ENCODE peak calls at places on chromosomes 6 and 20, in four cellular contexts. C is endothelial cell of umbilical vein, L is fibroblast of the aortic adventitia, T is ascending aorta. H is an unnamed sample.

GRCh38 chr6:25556516-25556915 is 95.5 kb upstream of the SCGN start:
- DNase-seq in C (peak; percentile 83), L (peak; percentile 85), T (peak; percentile 80), H (peak; percentile 90)

GRCh38 chr6:19297880-19298279 is 539.3 kb upstream of the ID4 start:
- DNase-seq in C (no peak), L (no peak), T (no peak), H (no peak)

GRCh38 chr6:88869263-88870023 is 94.0 kb downstream of the RNGTT start:
- DNase-seq in C (peak; percentile 24), L (peak; percentile 27), T (no peak), H (no peak)

GRCh38 chr20:18180815-18181214 is 43.2 kb downstream of the KAT14 start:
- DNase-seq in C (no peak), L (no peak), T (no peak), H (no peak)

GRCh38 chr6:72151742-72152141 is 265.4 kb downstream of the RIMS1 start:
- DNase-seq in C (no peak), L (no peak), T (no peak), H (no peak)

GRCh38 chr20:3251806-3252205 is 12.8 kb upstream of the SLC4A11 start:
- DNase-seq in C (no peak), L (peak; percentile 78), T (no peak), H (no peak)

GRCh38 chr6:73624896-73625295 is 28.9 kb downstream of the SLC17A5 start:
- DNase-seq in C (no peak), L (no peak), T (no peak), H (no peak)

GRCh38 chr6:62284725-62285124 is 1.3 kb downstream of the KHDRBS2 start:
- DNase-seq in C (no peak), L (no peak), T (no peak), H (no peak)

GRCh38 chr6:104253236-104253635 is 606.5 kb downstream of the HACE1 start:
- DNase-seq in C (no peak), L (no peak), T (no peak), H (no peak)

GRCh38 chr6:48567016-48567415 is 456.0 kb upstream of the PTCHD4 start:
- DNase-seq in C (no peak), L (peak; percentile 70), T (no peak), H (no peak)

GRCh38 chr20:62849431-62849830 is 12.2 kb downstream of the TCFL5 start:
- DNase-seq in C (no peak), L (no peak), T (no peak), H (no peak)

GRCh38 chr6:169379495-169380070 is 125.9 kb upstream of the THBS2 start:
- DNase-seq in C (no peak), L (no peak), T (no peak), H (no peak)

GRCh38 chr6:38739532-38739931 is 24.4 kb downstream of the DNAH8 start:
- DNase-seq in C (peak; percentile 15), L (peak; percentile 4), T (no peak), H (no peak)

GRCh38 chr6:7262037-7262461 is 51.0 kb downstream of the SSR1 start:
- DNase-seq in C (no peak), L (no peak), T (peak; percentile 39), H (no peak)

GRCh38 chr20:59603727-59604608 is at the start of gene PHACTR3:
- DNase-seq in C (no peak), L (no peak), T (no peak), H (no peak)

GRCh38 chr20:43442310-43442880 is 15.3 kb upstream of the SRSF6 start:
- DNase-seq in C (no peak), L (no peak), T (no peak), H (no peak)

GRCh38 chr20:59792300-59792699 is 141.1 kb downstream of the SYCP2 start:
- DNase-seq in C (no peak), L (no peak), T (no peak), H (no peak)

GRCh38 chr20:19368351-19368750 is 155.9 kb downstream of the SLC24A3 start:
- DNase-seq in C (no peak), L (no peak), T (no peak), H (no peak)

GRCh38 chr20:37355252-37356180 is 9.6 kb downstream of the SRC start:
- DNase-seq in C (no peak), L (no peak), T (peak; percentile 63), H (no peak)

GRCh38 chr6:43729537-43729936 is 40.5 kb upstream of the VEGFA start:
- DNase-seq in C (no peak), L (no peak), T (no peak), H (no peak)

GRCh38 chr6:2786269-2786668 is 21.1 kb downstream of the WRNIP1 start:
- DNase-seq in C (no peak), L (no peak), T (no peak), H (no peak)

GRCh38 chr6:157806496-157807215 is 16.4 kb upstream of the SNX9 start:
- DNase-seq in C (no peak), L (no peak), T (no peak), H (no peak)

GRCh38 chr20:41905186-41905585 is 287.0 kb upstream of the CHD6 start:
- DNase-seq in C (no peak), L (no peak), T (no peak), H (no peak)

GRCh38 chr6:56292505-56293181 is 45.3 kb upstream of the COL21A1 start:
- DNase-seq in C (peak; percentile 88), L (peak; percentile 86), T (no peak), H (no peak)

GRCh38 chr20:10902174-10902573 is 228.4 kb upstream of the JAG1 start:
- DNase-seq in C (no peak), L (no peak), T (no peak), H (no peak)

GRCh38 chr6:34151321-34152041 is 5.6 kb upstream of the GRM4 start:
- DNase-seq in C (no peak), L (no peak), T (peak; percentile 43), H (no peak)

GRCh38 chr6:141521440-141521839 is 611.3 kb upstream of the GJE1 start:
- DNase-seq in C (peak; percentile 24), L (peak; percentile 45), T (no peak), H (no peak)

GRCh38 chr6:32220021-32220420 is 3.8 kb downstream of the NOTCH4 start:
- DNase-seq in C (no peak), L (no peak), T (no peak), H (no peak)

DNA sequence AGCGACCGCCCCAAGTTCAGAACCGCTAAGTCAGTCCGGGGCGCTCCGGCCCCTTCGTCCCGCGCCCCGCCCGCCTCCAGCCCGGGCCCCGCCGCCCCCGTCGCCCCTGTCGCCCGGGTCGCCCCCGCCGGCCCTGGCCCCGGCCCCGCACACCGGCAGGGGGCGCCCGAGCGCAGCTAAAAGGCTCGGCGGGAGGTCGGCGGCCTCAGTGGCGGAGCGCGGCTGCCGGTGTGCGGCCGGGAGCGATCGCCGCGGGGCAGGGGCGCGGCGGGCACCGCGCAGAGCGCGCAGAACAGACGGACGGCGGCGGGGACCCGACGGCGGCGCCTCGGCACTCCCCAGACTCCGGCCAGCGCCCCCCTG is at the start of gene FNDC1:
- DNase-seq in C (no peak), L (no peak), T (peak; percentile 66), H (peak; percentile 67)
- TF ChIP-seq CTCF in C (peak; percentile 15), L (peak; percentile 25), T (no peak), H (peak; percentile 13)

GRCh38 chr20:21149344-21149743 is 23.5 kb downstream of the KIZ start:
- DNase-seq in C (no peak), L (no peak), T (no peak), H (no peak)
- TF ChIP-seq CTCF in C (no peak), L (no peak), T (no peak), H (no peak)

GRCh38 chr6:28545955-28546354 is 20.3 kb downstream of the GPX5 start:
- DNase-seq in C (no peak), L (no peak), T (no peak), H (no peak)

GRCh38 chr6:28541996-28542395 is 16.3 kb downstream of the GPX5 start:
- DNase-seq in C (no peak), L (no peak), T (no peak), H (no peak)

GRCh38 chr6:28543671-28544131 is 18.0 kb downstream of the GPX5 start:
- DNase-seq in C (no peak), L (peak; percentile 2), T (no peak), H (peak; percentile 28)

GRCh38 chr6:28544211-28544610 is 18.5 kb downstream of the GPX5 start:
- DNase-seq in C (no peak), L (no peak), T (no peak), H (peak; percentile 19)

DNA sequence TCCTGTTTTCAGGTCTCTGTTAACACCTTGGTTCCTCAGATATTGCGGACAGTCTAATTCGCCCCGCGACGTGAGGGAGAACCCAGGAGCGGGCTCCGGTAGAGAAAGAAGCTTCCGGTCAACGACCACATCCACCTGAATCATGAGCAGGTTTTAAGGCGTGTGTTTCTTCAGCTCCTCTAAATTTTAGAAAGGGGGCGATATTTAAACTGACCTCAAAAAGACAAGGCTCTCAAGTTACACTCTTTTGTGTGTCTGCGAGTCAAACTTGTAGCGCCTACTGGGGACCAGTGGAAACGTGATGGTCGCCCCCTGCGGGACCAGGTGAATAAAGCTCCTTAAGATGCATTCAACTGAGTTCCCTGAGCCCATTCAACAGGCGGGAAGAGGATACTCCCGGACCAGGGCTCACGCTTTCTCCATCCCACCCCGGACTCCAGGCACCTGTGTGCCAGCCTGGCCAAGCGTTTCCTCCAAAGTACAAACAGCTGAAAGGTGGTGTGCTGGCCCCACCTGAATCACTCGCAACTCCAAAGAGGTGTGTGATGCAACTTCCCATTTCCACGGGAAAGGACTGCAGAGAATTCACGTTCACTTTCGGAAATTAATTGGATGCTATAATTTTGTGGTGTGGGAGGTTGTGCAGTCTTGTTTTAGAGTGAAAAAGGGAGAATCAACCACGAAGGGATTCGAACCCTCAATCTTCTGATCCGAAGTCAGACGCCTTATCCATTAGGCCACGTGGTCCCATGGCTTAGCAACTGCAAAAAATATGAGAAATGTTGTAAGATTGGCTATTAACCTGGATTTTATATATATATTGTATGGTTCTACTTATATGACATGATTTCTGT is 17.0 kb downstream of the GPX5 start:
- DNase-seq in C (peak; percentile 70), L (peak; percentile 91), T (no peak), H (peak; percentile 67)
- TF ChIP-seq CTCF in C (no peak), L (peak; percentile 35), T (peak; percentile 6), H (peak; percentile 70)

DNA sequence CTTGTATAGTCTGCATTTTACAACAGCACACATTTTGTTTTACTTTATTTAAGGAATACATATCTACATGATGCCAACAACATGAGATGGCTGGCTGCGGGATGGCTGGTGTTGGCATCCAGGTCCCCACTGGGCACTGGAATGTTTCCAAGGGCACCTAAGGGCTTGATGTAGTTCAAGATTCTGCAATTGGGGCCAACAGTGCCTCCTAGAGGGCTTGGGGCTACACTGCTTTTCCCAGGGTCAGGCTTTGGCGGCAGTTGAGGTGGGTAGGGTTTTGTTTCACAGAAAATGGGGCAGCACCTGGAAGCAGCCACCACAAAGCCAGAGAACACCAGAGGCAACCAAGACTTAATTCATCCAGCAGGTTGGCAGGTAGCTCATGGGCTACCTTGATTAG is 202.2 kb upstream of the PRND start:
- DNase-seq in C (peak; percentile 24), L (no peak), T (peak; percentile 65), H (peak; percentile 49)
- TF ChIP-seq CTCF in C (peak; percentile 63), L (peak; percentile 34), T (peak; percentile 57), H (peak; percentile 51)